ENCODE peak calls at places on chromosomes 5 and 9, in nine cellular contexts. U is right lobe of liver; G is fibroblast of mammary gland; S is aorta; V is HL-60; M is spleen; A is bronchial epithelial cell; O is OCI-LY7; X is CD8-positive, alpha-beta memory T cell. J is an unnamed sample.

GRCh38 chr5:162248107-162248713 is 180.6 kb downstream of the GABRG2 start:
- DNase-seq in S (no peak), A (no peak), G (no peak), M (no peak), X (no peak), U (no peak), V (no peak), O (peak), J (no peak)

GRCh38 chr9:94139672-94140417 is 55.6 kb downstream of the PTPDC1 start:
- DNase-seq in U (peak), V (no peak), S (peak), O (no peak), M (no peak), X (no peak), A (peak), G (peak), J (peak)

GRCh38 chr5:138054863-138055558 is 22.1 kb upstream of the FAM13B start:
- DNase-seq in O (no peak), M (no peak), U (no peak), G (no peak), V (no peak), X (no peak), A (peak), S (no peak), J (no peak)

GRCh38 chr5:174987443-174988012 is 263.1 kb downstream of the MSX2 start:
- DNase-seq in U (no peak), V (no peak), M (no peak), G (no peak), A (no peak), S (no peak), O (no peak), X (no peak), J (no peak)

GRCh38 chr5:141753971-141754713 is 72.1 kb upstream of the ARAP3 start:
- DNase-seq in V (peak), M (no peak), U (no peak), S (no peak), O (peak), X (peak), G (peak), A (peak), J (peak)

GRCh38 chr5:104540448-104540847 is 977.9 kb upstream of the NUDT12 start:
- DNase-seq in U (no peak), A (peak), O (no peak), X (no peak), V (no peak), G (peak), M (no peak), S (no peak), J (no peak)

GRCh38 chr5:153005711-153006110 is 484.8 kb upstream of the GRIA1 start:
- DNase-seq in M (no peak), S (no peak), O (no peak), A (no peak), V (no peak), U (no peak), X (no peak), G (no peak), J (no peak)

GRCh38 chr5:72238712-72239445 is 81.2 kb downstream of the MRPS27 start:
- DNase-seq in G (no peak), S (no peak), M (no peak), V (no peak), O (no peak), U (no peak), X (no peak), A (no peak), J (no peak)

GRCh38 chr5:35470866-35471265 is 146.8 kb upstream of the SPEF2 start:
- DNase-seq in X (no peak), A (peak), V (no peak), U (no peak), O (no peak), G (peak), M (no peak), S (no peak), J (peak)

GRCh38 chr5:83711982-83712601 is 8.6 kb downstream of the HAPLN1 start:
- DNase-seq in S (no peak), X (no peak), M (no peak), G (peak), V (no peak), A (peak), O (peak), U (no peak), J (peak)

GRCh38 chr9:35673132-35673997 is at the start of gene CA9:
- DNase-seq in S (peak), G (no peak), O (no peak), X (no peak), A (peak), M (no peak), V (no peak), U (peak), J (no peak)

GRCh38 chr5:130743091-130743490 is 422.0 kb downstream of the HINT1 start:
- DNase-seq in X (no peak), V (no peak), A (no peak), G (no peak), M (no peak), U (no peak), S (no peak), O (no peak), J (no peak)

GRCh38 chr5:53200309-53200708 is 90.8 kb upstream of the MOCS2 start:
- DNase-seq in U (no peak), O (peak), M (no peak), X (no peak), A (no peak), S (no peak), G (no peak), V (no peak), J (no peak)

GRCh38 chr5:116273458-116274242 is 188.8 kb downstream of the COMMD10 start:
- DNase-seq in M (no peak), G (peak), A (no peak), O (no peak), V (no peak), X (no peak), U (no peak), S (no peak), J (peak)

GRCh38 chr5:24163091-24163490 is 481.7 kb downstream of the CDH10 start:
- DNase-seq in O (no peak), X (no peak), U (no peak), S (no peak), M (no peak), A (peak), V (no peak), G (peak), J (no peak)

GRCh38 chr9:108850293-108850897 is 5.4 kb downstream of the ACTL7B start:
- DNase-seq in S (no peak), A (peak), G (peak), M (no peak), V (no peak), X (no peak), U (no peak), O (peak), J (peak)

GRCh38 chr9:25700430-25700829 is 22.2 kb upstream of the TUSC1 start:
- DNase-seq in G (no peak), V (no peak), U (no peak), M (no peak), S (no peak), A (peak), X (no peak), O (no peak), J (no peak)

GRCh38 chr5:60473654-60474053 is 226.3 kb downstream of the DEPDC1B start:
- DNase-seq in S (no peak), V (no peak), A (no peak), X (no peak), U (no peak), G (no peak), M (no peak), O (no peak), J (no peak)

GRCh38 chr5:2049876-2050275 is 167.2 kb upstream of the IRX4 start:
- DNase-seq in U (no peak), V (no peak), X (no peak), G (no peak), O (no peak), S (no peak), M (no peak), A (no peak), J (no peak)

GRCh38 chr5:154273028-154273617 is 82.6 kb downstream of the GALNT10 start:
- DNase-seq in M (no peak), U (no peak), X (peak), G (peak), S (peak), O (no peak), V (no peak), A (peak), J (peak)

GRCh38 chr9:37035472-37036236 is 1.6 kb upstream of the PAX5 start:
- DNase-seq in G (no peak), S (no peak), M (peak), V (no peak), A (peak), X (no peak), U (no peak), O (peak), J (no peak)

GRCh38 chr9:78213696-78214095 is 22.2 kb upstream of the CEP78 start:
- DNase-seq in O (peak), G (peak), S (no peak), X (peak), U (no peak), V (no peak), M (no peak), A (peak), J (peak)

GRCh38 chr5:135266301-135266630 is 132.8 kb downstream of the MACROH2A1 start:
- DNase-seq in A (no peak), G (no peak), U (no peak), X (no peak), S (no peak), O (no peak), V (no peak), M (no peak), J (no peak)

DNA sequence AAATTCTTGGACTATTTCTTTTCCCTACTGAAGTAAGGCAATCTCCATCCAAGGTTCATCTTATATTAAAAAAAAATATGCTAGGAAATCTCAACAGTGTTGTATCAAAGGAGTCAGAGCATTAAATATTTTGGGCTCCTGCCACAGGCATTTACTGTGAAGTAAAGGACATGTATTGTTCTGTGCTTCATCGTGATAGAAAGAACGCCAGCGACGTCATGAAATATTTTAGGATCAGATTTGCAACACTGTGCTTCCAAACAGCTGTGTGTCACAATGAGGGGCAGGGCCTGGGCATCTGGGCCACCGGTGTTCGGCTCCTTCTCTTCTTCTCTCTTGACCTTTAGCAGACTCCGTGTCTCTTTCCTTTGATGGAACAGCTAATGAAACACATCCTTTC is 17.8 kb upstream of the TNC start:
- DNase-seq in A (no peak), U (no peak), O (no peak), M (no peak), S (no peak), G (peak), X (no peak), V (no peak), J (peak)
- H3K4me3 ChIP-seq in A (no peak), U (no peak), O (no peak), M (no peak), S (no peak), G (no peak), X (no peak), V (no peak), J (no peak)

GRCh38 chr9:33151601-33152000 is 15.5 kb downstream of the B4GALT1 start:
- DNase-seq in M (no peak), X (no peak), G (no peak), S (no peak), U (no peak), V (no peak), O (no peak), A (no peak), J (no peak)
- H3K4me3 ChIP-seq in M (no peak), X (no peak), G (no peak), S (no peak), U (no peak), V (no peak), O (no peak), A (no peak), J (no peak)

DNA sequence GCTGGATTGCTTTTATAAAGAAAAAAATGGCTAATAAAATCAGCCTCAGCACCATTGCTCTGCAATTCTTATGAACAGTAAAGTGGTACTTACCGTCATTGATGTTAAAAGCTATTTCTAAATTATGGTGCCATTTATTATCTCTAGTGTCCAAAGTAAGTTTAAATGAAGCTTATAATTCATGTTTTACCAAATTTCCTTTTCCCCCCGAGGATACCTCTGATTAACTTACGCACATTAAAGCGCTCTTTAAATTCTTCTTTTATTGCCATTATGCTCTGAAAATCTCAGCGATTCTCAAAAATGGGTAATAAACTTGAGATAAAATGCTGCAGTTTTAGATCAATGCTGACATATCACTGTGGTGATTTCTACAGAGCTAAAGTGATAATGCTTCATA is 13.5 kb downstream of the TLX3 start:
- DNase-seq in O (no peak), U (no peak), M (no peak), X (no peak), G (no peak), V (no peak), S (no peak), A (no peak), J (no peak)
- H3K4me3 ChIP-seq in O (no peak), U (no peak), M (no peak), X (no peak), G (no peak), V (no peak), S (no peak), A (no peak), J (no peak)

GRCh38 chr9:83633260-83633659 is 10.3 kb downstream of the IDNK start:
- DNase-seq in S (no peak), M (no peak), X (no peak), U (no peak), A (no peak), O (no peak), V (no peak), G (no peak), J (no peak)
- H3K4me3 ChIP-seq in S (no peak), M (no peak), X (no peak), U (no peak), A (no peak), O (no peak), V (no peak), G (no peak), J (no peak)

GRCh38 chr9:23825700-23826099 is 340 bp downstream of the ELAVL2 start:
- DNase-seq in O (no peak), A (no peak), V (no peak), M (no peak), U (no peak), S (no peak), G (peak), X (no peak), J (peak)
- H3K4me3 ChIP-seq in O (no peak), A (peak), V (no peak), M (peak), U (no peak), S (peak), G (peak), X (no peak), J (peak)

GRCh38 chr5:180208038-180208434 is 975 bp downstream of the RASGEF1C start:
- DNase-seq in O (no peak), M (no peak), S (no peak), V (no peak), G (no peak), U (no peak), X (no peak), A (no peak), J (no peak)
- H3K4me3 ChIP-seq in O (no peak), M (peak), S (no peak), V (no peak), G (no peak), U (no peak), X (no peak), A (no peak), J (no peak)

GRCh38 chr9:95148121-95148520 is 169.4 kb downstream of the FANCC start:
- DNase-seq in O (no peak), S (no peak), X (no peak), U (no peak), V (no peak), G (no peak), A (no peak), M (no peak), J (no peak)
- H3K4me3 ChIP-seq in O (no peak), S (no peak), X (no peak), U (peak), V (no peak), G (no peak), A (no peak), M (no peak), J (no peak)

GRCh38 chr9:125147401-125147951 is 4.1 kb upstream of the SCAI start:
- DNase-seq in S (no peak), A (no peak), G (no peak), O (no peak), M (no peak), V (no peak), U (no peak), X (no peak), J (no peak)
- H3K4me3 ChIP-seq in S (no peak), A (no peak), G (no peak), O (no peak), M (no peak), V (no peak), U (no peak), X (no peak), J (no peak)

GRCh38 chr5:45695011-45695667 is 1.0 kb downstream of the HCN1 start:
- DNase-seq in G (no peak), U (no peak), M (no peak), A (no peak), X (no peak), O (no peak), V (no peak), S (no peak), J (no peak)
- H3K4me3 ChIP-seq in G (no peak), U (no peak), M (peak), A (no peak), X (no peak), O (no peak), V (no peak), S (no peak), J (no peak)

DNA sequence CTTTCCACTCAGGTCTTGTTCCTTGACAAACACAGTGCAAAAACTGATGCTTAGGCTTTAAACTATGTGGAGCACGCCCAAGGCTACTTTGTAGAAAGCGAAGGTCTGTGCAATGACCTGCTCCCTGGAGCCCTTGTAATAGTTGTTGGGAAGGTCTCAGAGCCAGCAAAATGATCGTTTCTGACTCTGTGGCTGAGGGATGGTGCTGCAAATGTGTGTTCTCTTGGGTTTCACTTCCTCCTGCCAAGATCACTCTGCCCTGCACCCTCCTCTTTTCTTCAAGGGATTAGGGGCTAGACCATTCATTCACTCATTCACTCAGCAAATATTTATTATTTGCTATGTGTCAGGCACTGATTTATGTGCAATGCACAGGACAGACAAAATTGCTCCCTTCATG is 249.7 kb upstream of the MAP3K1 start:
- DNase-seq in O (peak), X (no peak), G (no peak), A (no peak), U (no peak), S (no peak), M (no peak), V (peak), J (no peak)
- H3K4me3 ChIP-seq in O (peak), X (no peak), G (no peak), A (no peak), U (no peak), S (no peak), M (no peak), V (no peak), J (no peak)